ENCODE peak calls at places on chromosomes 11 and 22, in six cellular contexts. I is PC-3, N is body of pancreas, C is heart right ventricle, E is GM12865, W is tibial nerve. T is an unnamed sample.

GRCh38 chr11:19666951-19667350 is 45.7 kb upstream of the NAV2 start:
- DNase-seq in I (no peak), N (no peak), C (no peak), E (no peak), W (no peak), T (no peak)

GRCh38 chr11:28466506-28466905 is 358.3 kb downstream of the METTL15 start:
- DNase-seq in I (no peak), N (no peak), C (no peak), E (no peak), W (no peak), T (no peak)

GRCh38 chr11:64590763-64591221 is at the start of gene SLC22A12:
- DNase-seq in I (no peak), N (no peak), C (no peak), E (no peak), W (no peak), T (no peak)

GRCh38 chr11:99311870-99312269 is 291.1 kb downstream of the CNTN5 start:
- DNase-seq in I (no peak), N (no peak), C (no peak), E (no peak), W (no peak), T (no peak)

GRCh38 chr11:64642418-64642735 is 51.4 kb downstream of the SLC22A12 start:
- DNase-seq in I (no peak), N (no peak), C (no peak), E (no peak), W (no peak), T (no peak)

GRCh38 chr22:49193348-49193747 is 634.3 kb downstream of the BRD1 start:
- DNase-seq in I (no peak), N (no peak), C (peak), E (no peak), W (no peak), T (no peak)

GRCh38 chr22:25797891-25798290 is 55.9 kb downstream of the MYO18B start:
- DNase-seq in I (no peak), N (no peak), C (no peak), E (no peak), W (no peak), T (no peak)

GRCh38 chr22:43854786-43855271 is 7.5 kb downstream of the SULT4A1 start:
- DNase-seq in I (no peak), N (no peak), C (no peak), E (no peak), W (no peak), T (no peak)

GRCh38 chr22:35467788-35468187 is 67.8 kb downstream of the MCM5 start:
- DNase-seq in I (no peak), N (peak), C (peak), E (no peak), W (peak), T (no peak)

GRCh38 chr22:38163844-38164577 is 17.6 kb downstream of the PLA2G6 start:
- DNase-seq in I (no peak), N (no peak), C (no peak), E (no peak), W (no peak), T (no peak)

GRCh38 chr11:68261006-68261405 is 10.8 kb downstream of the C11orf24 start:
- DNase-seq in I (no peak), N (no peak), C (no peak), E (no peak), W (no peak), T (no peak)

GRCh38 chr11:27213232-27213660 is 149.8 kb downstream of the CCDC34 start:
- DNase-seq in I (peak), N (no peak), C (peak), E (peak), W (no peak), T (no peak)

GRCh38 chr11:100576044-100577021 is 110.8 kb upstream of the ARHGAP42 start:
- DNase-seq in I (peak), N (no peak), C (peak), E (peak), W (peak), T (peak)

GRCh38 chr11:67615455-67616430 is 9.0 kb downstream of the NDUFV1 start:
- DNase-seq in I (peak), N (peak), C (no peak), E (peak), W (no peak), T (peak)

GRCh38 chr22:23850136-23850611 is 7.5 kb upstream of the SLC2A11 start:
- DNase-seq in I (no peak), N (peak), C (no peak), E (peak), W (no peak), T (no peak)

GRCh38 chr11:131841028-131841427 is 470.6 kb downstream of the NTM start:
- DNase-seq in I (no peak), N (no peak), C (no peak), E (no peak), W (no peak), T (no peak)

GRCh38 chr11:19967796-19968195 is 192.5 kb downstream of the DBX1 start:
- DNase-seq in I (peak), N (no peak), C (no peak), E (no peak), W (no peak), T (no peak)

GRCh38 chr11:69683764-69684333 is 8.7 kb upstream of the LTO1 start:
- DNase-seq in I (peak), N (peak), C (no peak), E (no peak), W (no peak), T (no peak)

GRCh38 chr11:88814076-88814475 is 251.7 kb downstream of the GRM5 start:
- DNase-seq in I (no peak), N (no peak), C (no peak), E (peak), W (no peak), T (peak)

GRCh38 chr22:19885841-19886592 is 31.3 kb upstream of the GNB1L start:
- DNase-seq in I (no peak), N (no peak), C (no peak), E (no peak), W (no peak), T (no peak)

GRCh38 chr11:132519226-132519860 is 1013.0 kb downstream of the OPCML start:
- DNase-seq in I (no peak), N (no peak), C (no peak), E (no peak), W (no peak), T (no peak)

GRCh38 chr11:69637956-69638871 is 2.7 kb upstream of the CCND1 start:
- DNase-seq in I (peak), N (peak), C (peak), E (no peak), W (no peak), T (peak)

GRCh38 chr11:61966673-61967176 is 709 bp downstream of the FTH1 start:
- DNase-seq in I (peak), N (peak), C (no peak), E (peak), W (no peak), T (no peak)

GRCh38 chr11:34890089-34890488 is 26.1 kb downstream of the APIP start:
- DNase-seq in I (peak), N (no peak), C (no peak), E (no peak), W (no peak), T (no peak)

GRCh38 chr11:62922653-62923371 is 1.6 kb upstream of the CHRM1 start:
- DNase-seq in I (no peak), N (no peak), C (no peak), E (peak), W (no peak), T (peak)

GRCh38 chr11:73001615-73002014 is 140.5 kb downstream of the FCHSD2 start:
- DNase-seq in I (no peak), N (peak), C (no peak), E (no peak), W (no peak), T (no peak)

GRCh38 chr22:31075961-31076360 is 5.2 kb upstream of the SMTN start:
- DNase-seq in I (no peak), N (peak), C (peak), E (no peak), W (peak), T (no peak)

GRCh38 chr11:14969922-14970323 is 2.2 kb downstream of the CALCA start:
- DNase-seq in I (peak), N (peak), C (no peak), E (peak), W (no peak), T (no peak)

GRCh38 chr11:68946416-68947090 is 34.2 kb downstream of the MRGPRD start:
- DNase-seq in I (peak), N (peak), C (no peak), E (no peak), W (peak), T (no peak)

GRCh38 chr11:44033411-44033850 is 14.3 kb upstream of the ACCSL start:
- DNase-seq in I (no peak), N (no peak), C (no peak), E (no peak), W (no peak), T (no peak)

GRCh38 chr11:60987577-60988277 is 16.2 kb downstream of the CD6 start:
- DNase-seq in I (no peak), N (no peak), C (no peak), E (no peak), W (no peak), T (no peak)

GRCh38 chr11:120302001-120302805 is 22.9 kb upstream of the TLCD5 start:
- DNase-seq in I (peak), N (peak), C (no peak), E (no peak), W (no peak), T (no peak)

GRCh38 chr11:6431861-6432260 is 8.9 kb downstream of the HPX start:
- DNase-seq in I (peak), N (no peak), C (no peak), E (no peak), W (no peak), T (no peak)

GRCh38 chr11:74870485-74870884 is 78.4 kb downstream of the XRRA1 start:
- DNase-seq in I (peak), N (no peak), C (no peak), E (peak), W (no peak), T (peak)
- TF ChIP-seq CTCF in I (peak), N (no peak), C (peak), E (peak), W (no peak), T (peak)

DNA sequence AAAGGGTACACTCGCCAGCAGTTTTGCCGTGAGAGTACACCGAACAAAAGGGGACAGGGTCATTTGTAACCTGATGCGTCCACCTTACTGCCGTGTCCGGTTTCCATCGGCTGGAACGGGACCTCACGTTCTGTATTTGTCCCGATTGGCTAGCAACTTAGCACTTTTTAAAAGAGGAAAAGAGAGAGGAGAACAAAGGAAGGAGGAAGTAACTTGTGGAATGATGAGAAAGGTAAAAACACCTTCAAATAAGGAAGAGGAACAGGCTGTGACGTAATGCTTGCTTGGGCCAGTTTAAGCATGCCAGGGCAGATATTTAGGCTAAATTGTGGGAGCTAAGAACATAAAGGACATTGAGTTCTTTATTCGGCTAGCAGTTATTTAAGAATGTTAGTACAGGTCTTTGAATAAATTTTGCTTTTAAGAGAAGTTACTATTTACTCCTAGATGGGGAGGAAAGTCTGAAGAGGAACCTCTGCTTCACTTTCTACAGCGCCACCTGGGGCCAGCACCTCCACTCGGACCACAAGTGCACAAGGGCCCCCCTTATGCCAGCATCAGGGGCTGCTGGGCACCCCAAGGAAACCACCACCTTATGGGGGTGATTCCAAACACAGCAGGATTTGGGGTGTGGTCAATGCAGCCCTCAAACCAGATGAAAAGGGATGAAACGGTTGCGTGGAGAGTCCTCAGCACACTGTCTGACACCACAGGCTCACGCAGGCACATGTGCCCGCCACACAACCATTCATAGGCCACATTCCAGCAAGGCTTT is 5.8 kb downstream of the ARSA start:
- DNase-seq in I (peak), N (peak), C (no peak), E (peak), W (no peak), T (no peak)
- TF ChIP-seq CTCF in I (peak), N (no peak), C (no peak), E (peak), W (no peak), T (peak)

DNA sequence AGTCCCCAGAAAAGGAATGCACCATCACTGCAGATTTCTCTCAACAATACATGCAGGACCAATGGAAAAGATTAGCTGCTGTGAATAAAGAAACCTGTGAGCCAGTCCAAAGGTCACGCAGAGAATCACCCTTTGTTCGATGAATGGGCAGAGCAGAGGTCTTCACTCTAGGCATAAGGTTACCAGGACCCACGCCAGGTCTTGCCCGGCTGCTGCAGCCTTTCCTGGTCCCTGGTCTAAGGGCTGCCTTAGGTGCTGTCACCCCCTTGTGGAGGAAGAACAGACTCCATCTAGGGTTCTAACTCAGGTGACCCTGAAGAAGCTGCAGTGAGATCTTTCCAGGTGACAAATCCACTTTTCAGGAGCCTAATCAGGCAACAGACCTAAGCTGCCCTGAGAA is 29.0 kb upstream of the NAP1L4 start:
- DNase-seq in I (peak), N (peak), C (no peak), E (peak), W (no peak), T (peak)
- TF ChIP-seq CTCF in I (peak), N (peak), C (peak), E (peak), W (peak), T (peak)

DNA sequence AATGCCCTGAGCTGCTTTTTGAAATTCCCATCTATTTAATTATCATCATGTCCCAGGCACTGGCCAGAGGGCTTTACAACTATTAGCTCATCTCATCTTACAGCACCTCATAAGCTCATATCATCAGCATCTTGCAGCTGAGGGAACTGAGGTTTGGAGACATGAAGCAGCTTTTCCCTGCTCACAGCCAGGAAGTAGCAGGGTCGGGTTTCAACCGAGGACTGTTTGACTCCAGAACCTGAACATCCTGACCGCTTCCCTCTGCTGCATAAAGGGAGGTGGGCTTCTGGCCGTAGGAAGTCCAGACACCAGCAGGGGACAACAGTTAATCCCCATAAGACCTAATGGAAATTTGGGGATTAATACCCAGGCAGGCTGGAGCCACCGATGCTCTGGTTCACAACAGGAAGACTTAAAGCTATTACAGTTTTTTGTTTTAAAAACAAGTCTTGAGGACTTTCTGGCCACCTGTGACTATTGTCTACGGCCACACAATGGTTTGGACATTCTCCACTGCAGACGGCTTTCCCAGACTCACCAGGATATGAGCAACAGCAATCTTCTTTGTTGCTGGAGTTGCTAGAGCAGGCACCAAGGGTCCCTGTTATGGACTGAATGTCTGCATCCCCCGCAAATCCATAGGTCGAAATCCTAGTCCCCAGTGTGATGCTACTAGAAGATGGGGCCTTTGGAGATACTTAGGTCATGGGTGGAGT is 47.4 kb downstream of the CHST1 start:
- DNase-seq in I (no peak), N (no peak), C (no peak), E (no peak), W (no peak), T (no peak)
- TF ChIP-seq CTCF in I (no peak), N (no peak), C (no peak), E (no peak), W (no peak), T (no peak)

GRCh38 chr11:46675288-46675851 is 25.0 kb downstream of the ARHGAP1 start:
- DNase-seq in I (peak), N (peak), C (peak), E (no peak), W (peak), T (no peak)
- TF ChIP-seq CTCF in I (no peak), N (no peak), C (no peak), E (no peak), W (no peak), T (no peak)

GRCh38 chr11:819129-819931 is 616 bp downstream of the PNPLA2 start:
- DNase-seq in I (peak), N (peak), C (peak), E (peak), W (peak), T (peak)
- TF ChIP-seq CTCF in I (no peak), N (peak), C (peak), E (no peak), W (peak), T (no peak)

DNA sequence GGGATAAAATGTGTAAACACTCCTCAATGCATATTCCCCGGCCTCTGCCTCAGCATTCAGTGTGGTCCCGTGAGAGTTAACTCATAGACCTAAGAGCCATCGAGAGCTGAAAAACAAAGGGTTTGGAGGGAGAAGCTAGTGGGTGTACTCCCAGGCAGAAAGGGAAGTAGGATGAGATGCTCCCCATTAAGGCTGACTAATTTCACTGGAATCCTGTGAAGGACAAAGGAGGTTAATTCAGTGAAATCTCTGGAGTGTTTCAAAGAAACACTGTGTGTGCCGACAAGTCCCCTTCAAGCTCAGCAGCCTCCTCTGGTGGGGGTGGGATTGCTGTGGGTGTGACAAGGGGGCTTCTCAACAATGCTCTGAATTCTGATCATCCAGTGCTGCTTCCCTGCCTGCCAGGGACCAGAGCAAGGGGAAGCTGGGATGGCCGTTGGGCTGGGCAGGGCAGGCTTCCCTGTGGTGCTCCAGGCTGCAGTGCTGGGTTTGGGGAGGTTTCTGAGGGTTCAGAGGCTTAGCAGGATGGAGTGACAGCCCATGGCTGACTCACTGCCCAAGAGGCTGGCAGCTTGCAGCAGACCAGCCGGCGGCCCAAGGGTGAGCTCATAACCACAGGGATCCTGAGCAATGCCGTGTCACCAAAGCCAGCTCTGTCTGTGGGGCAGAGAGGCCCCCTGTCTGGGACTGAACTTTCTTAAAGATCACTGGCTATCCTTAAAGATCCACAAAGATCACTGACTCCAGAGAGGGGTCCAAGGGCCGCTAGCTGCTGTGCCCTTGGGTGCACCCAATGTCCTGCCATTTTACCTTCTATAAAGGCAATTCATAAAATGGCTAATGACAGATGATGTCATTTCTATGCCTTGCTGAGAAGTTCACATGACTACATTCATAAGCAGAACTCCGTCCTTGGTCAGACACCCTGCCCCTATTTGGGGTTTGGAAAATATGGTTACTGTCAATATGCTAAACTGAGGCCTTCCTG is 61.3 kb upstream of the BMAL1 start:
- DNase-seq in I (peak), N (no peak), C (no peak), E (no peak), W (no peak), T (no peak)
- TF ChIP-seq CTCF in I (no peak), N (no peak), C (no peak), E (no peak), W (no peak), T (no peak)

DNA sequence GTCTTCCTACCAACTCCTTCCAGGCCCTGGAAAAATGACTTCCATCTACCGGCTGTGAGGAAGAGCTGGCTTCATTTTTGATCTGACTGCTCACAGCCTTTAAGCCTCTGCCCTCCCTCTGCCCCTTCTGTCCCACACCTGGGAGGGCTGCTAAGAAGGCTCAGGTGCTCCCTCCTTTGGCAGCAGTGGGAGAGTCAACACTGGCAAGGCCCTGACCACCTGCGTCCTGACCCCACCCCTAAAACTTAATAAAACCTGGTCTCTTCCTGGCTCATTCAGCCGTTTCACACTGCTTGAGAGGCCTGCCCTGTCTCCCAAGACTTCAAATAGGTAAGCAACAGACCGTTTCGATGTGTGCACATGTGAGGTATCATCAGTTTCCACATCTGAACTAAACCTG is 52.1 kb upstream of the NFRKB start:
- DNase-seq in I (no peak), N (no peak), C (no peak), E (no peak), W (no peak), T (no peak)
- TF ChIP-seq CTCF in I (peak), N (no peak), C (no peak), E (no peak), W (no peak), T (no peak)

GRCh38 chr22:46038174-46038487 is 61.2 kb upstream of the WNT7B start:
- DNase-seq in I (no peak), N (no peak), C (no peak), E (no peak), W (no peak), T (no peak)

GRCh38 chr22:46035380-46035741 is 58.4 kb upstream of the WNT7B start:
- DNase-seq in I (no peak), N (no peak), C (no peak), E (no peak), W (no peak), T (no peak)

GRCh38 chr22:46038516-46039430 is 61.8 kb upstream of the WNT7B start:
- DNase-seq in I (no peak), N (no peak), C (no peak), E (no peak), W (no peak), T (no peak)

GRCh38 chr22:46035742-46036557 is 59.0 kb upstream of the WNT7B start:
- DNase-seq in I (peak), N (peak), C (peak), E (peak), W (peak), T (peak)

GRCh38 chr22:46036558-46037408 is 59.8 kb upstream of the WNT7B start:
- DNase-seq in I (peak), N (peak), C (no peak), E (peak), W (no peak), T (no peak)
- TF ChIP-seq CTCF in I (peak), N (no peak), C (peak), E (peak), W (no peak), T (peak)

GRCh38 chr11:92227233-92227593 is 2.6 kb downstream of the FAT3 start:
- DNase-seq in I (no peak), N (no peak), C (no peak), E (no peak), W (no peak), T (peak)
- TF ChIP-seq CTCF in I (no peak), N (no peak), C (no peak), E (no peak), W (no peak), T (no peak)

T was measured in GM13977.